ENCODE peak calls at places on chromosomes 5 and 9, in four cellular contexts. Z is Panc1, Q is K562, V is GM12878. O is an unnamed sample.
A peak's percentile ranks its signal among the peaks of the same experiment; 100 is the strongest.

GRCh38 chr5:157857821-157858526 is 971 bp downstream of the CLINT1 start:
- DNase-seq in Z (no peak), Q (peak; percentile 27), V (no peak), O (no peak)

GRCh38 chr5:34916518-34916917 is 1.0 kb downstream of the BRIX1 start:
- DNase-seq in Z (no peak), Q (peak; percentile 39), V (no peak), O (no peak)

GRCh38 chr5:14870347-14871083 is 1.1 kb downstream of the ANKH start:
- DNase-seq in Z (no peak), Q (no peak), V (no peak), O (no peak)

GRCh38 chr9:21856301-21857094 is 54.1 kb downstream of the MTAP start:
- DNase-seq in Z (no peak), Q (no peak), V (no peak), O (no peak)

GRCh38 chr9:114046876-114047275 is 31.2 kb downstream of the AMBP start:
- DNase-seq in Z (no peak), Q (no peak), V (no peak), O (no peak)

GRCh38 chr5:75886706-75887105 is 169.5 kb upstream of the POC5 start:
- DNase-seq in Z (no peak), Q (no peak), V (no peak), O (no peak)

GRCh38 chr5:62082370-62082778 is 223.6 kb upstream of the KIF2A start:
- DNase-seq in Z (peak; percentile 5), Q (no peak), V (no peak), O (peak; percentile 29)

GRCh38 chr5:158874343-158874742 is 225.4 kb downstream of the EBF1 start:
- DNase-seq in Z (no peak), Q (no peak), V (no peak), O (no peak)

GRCh38 chr5:134249469-134250379 is 23.9 kb upstream of the PPP2CA start:
- DNase-seq in Z (no peak), Q (peak; percentile 57), V (no peak), O (no peak)

GRCh38 chr9:8762676-8763075 is 963.1 kb upstream of the DMAC1 start:
- DNase-seq in Z (no peak), Q (no peak), V (no peak), O (no peak)

GRCh38 chr5:11520241-11520929 is 383.9 kb downstream of the CTNND2 start:
- DNase-seq in Z (no peak), Q (no peak), V (no peak), O (no peak)

GRCh38 chr5:95808013-95808685 is 14.4 kb downstream of the GLRX start:
- DNase-seq in Z (no peak), Q (no peak), V (no peak), O (no peak)

GRCh38 chr5:139275536-139276297 is 17.8 kb upstream of the MATR3 start:
- DNase-seq in Z (no peak), Q (peak; percentile 36), V (no peak), O (no peak)

GRCh38 chr9:72444436-72444835 is 77.0 kb upstream of the TMC1 start:
- DNase-seq in Z (no peak), Q (no peak), V (no peak), O (no peak)

GRCh38 chr9:114989600-114990410 is 59.4 kb upstream of the TNFSF8 start:
- DNase-seq in Z (no peak), Q (no peak), V (peak; percentile 17), O (no peak)

GRCh38 chr5:66558562-66558961 is 37.6 kb upstream of the MAST4 start:
- DNase-seq in Z (no peak), Q (no peak), V (peak; percentile 21), O (no peak)

GRCh38 chr5:143309661-143310431 is 93.6 kb downstream of the NR3C1 start:
- DNase-seq in Z (no peak), Q (no peak), V (no peak), O (no peak)

GRCh38 chr5:131589510-131590348 is 45.3 kb downstream of the RAPGEF6 start:
- DNase-seq in Z (no peak), Q (peak; percentile 55), V (peak; percentile 23), O (peak; percentile 34)

GRCh38 chr5:151448038-151448985 is 909 bp downstream of the SLC36A1 start:
- DNase-seq in Z (no peak), Q (peak; percentile 49), V (no peak), O (no peak)

GRCh38 chr5:171310816-171311697 is 2.0 kb downstream of the TLX3 start:
- DNase-seq in Z (no peak), Q (no peak), V (no peak), O (no peak)

GRCh38 chr9:37639109-37639748 is 11.5 kb upstream of the FRMPD1 start:
- DNase-seq in Z (no peak), Q (no peak), V (no peak), O (no peak)

DNA sequence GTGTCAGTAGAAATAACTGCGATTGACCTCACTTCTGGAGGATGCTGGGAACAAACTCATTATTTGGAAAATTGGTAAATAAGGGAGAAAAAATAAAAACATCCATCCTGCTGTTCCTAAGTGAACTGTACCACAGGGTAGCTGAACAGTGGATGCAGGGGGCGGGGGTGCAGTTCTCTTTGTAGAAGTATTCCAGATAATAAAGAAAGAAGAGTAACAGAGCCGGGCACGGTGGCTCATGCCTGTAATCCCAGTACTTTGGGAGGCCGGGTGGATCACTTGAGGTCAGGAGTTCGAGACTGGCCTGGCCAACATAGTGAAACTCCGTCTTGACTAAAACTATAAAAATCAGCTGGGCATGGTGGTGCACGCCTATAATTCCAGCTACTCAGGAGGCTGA is 132.1 kb downstream of the COL23A1 start:
- DNase-seq in Z (no peak), Q (no peak), V (no peak), O (no peak)
- H3K27me3 ChIP-seq in Z (no peaks in the 10 kb centered on the region), Q (no peaks in the 10 kb centered on the region), V (no peaks in the 10 kb centered on the region), O (no peaks in the 10 kb centered on the region)

GRCh38 chr5:89437450-89438435 is 554.8 kb upstream of the MEF2C start:
- DNase-seq in Z (peak; percentile 27), Q (no peak), V (no peak), O (no peak)

GRCh38 chr5:89440670-89441069 is 557.7 kb upstream of the MEF2C start:
- DNase-seq in Z (no peak), Q (no peak), V (no peak), O (no peak)

GRCh38 chr5:89436464-89436863 is 553.5 kb upstream of the MEF2C start:
- DNase-seq in Z (no peak), Q (no peak), V (peak; percentile 56), O (no peak)

GRCh38 chr5:89435347-89435746 is 552.4 kb upstream of the MEF2C start:
- DNase-seq in Z (no peak), Q (no peak), V (peak; percentile 90), O (no peak)
- TF ChIP-seq CTCF in Z (no peak), Q (no peak), V (no peak), O (no peak)

GRCh38 chr9:131704988-131705387 is 34.9 kb downstream of the RAPGEF1 start:
- DNase-seq in Z (no peak), Q (no peak), V (no peak), O (no peak)

GRCh38 chr9:131707050-131707449 is 32.8 kb downstream of the RAPGEF1 start:
- DNase-seq in Z (no peak), Q (no peak), V (no peak), O (no peak)

GRCh38 chr9:131708613-131709002 is 31.3 kb downstream of the RAPGEF1 start:
- DNase-seq in Z (no peak), Q (no peak), V (no peak), O (no peak)

GRCh38 chr9:131707677-131708612 is 31.9 kb downstream of the RAPGEF1 start:
- DNase-seq in Z (no peak), Q (peak; percentile 64), V (no peak), O (no peak)

DNA sequence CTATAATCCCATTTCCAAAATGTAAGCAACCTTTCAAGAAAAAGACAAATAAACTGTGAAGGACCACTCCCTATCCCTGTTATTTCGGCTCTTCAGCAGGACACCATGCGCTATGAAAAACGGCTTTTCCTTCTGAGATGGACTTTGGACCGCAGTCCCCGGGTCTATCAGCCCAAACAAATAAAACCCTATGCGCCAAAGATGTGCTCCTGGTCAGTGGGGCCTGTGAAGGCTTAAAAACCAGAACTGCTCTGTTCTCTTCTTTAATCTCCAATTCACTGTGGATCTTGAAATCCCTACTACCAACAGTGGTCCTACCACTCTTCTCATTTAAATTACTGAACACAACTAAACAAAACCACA is 33.3 kb downstream of the RAPGEF1 start:
- DNase-seq in Z (no peak), Q (no peak), V (no peak), O (no peak)
- TF ChIP-seq SIN3A in Z (no peak), Q (no peak), V (no peak), O (no peak)

DNA sequence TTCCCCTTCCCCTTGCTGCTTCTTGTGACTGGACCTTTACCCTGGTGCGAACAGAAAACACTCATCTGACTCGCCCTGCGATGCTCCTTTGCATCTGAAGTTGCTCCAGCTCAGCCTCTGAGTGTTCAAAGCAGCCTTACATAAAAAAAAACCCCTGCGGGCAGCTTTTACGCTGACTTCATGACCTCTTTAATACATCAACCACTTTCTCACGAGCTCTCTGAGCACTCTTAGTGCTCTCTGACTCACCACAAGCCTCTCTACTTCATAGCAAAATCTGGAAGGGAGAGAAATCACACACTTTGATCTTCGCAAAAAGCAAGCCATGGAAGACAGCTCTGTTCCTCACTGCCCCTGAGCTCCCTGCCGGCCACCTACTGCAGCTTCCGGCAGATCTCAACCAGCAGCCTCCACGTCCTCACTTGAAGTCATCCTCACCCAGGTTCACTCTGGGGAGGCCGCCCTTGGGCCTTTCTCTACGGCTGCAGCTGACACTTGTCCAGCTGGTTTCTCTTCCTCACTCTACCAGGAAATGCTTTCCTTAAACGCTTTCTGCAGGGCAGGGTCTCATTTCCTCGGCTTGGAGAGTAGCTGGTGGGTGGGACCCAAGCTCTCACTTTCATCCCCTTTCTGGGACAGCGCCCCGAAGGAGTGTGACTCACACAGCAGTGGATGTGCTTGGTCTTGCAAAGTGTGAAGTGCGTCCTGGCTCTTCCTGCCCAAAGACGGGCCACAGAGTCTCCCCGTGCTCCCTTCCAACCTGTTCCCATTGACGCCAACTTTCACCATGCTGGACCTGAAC is 5.3 kb downstream of the SLC34A1 start:
- DNase-seq in Z (no peak), Q (no peak), V (peak; percentile 71), O (peak; percentile 70)
- H3K27me3 ChIP-seq in Z (no peaks in the 10 kb centered on the region), Q (peaks cover 12% of the 10 kb centered on the region), V (no peaks in the 10 kb centered on the region), O (no peaks in the 10 kb centered on the region)

GRCh38 chr5:172910828-172911627 is 48.2 kb upstream of the RPL26L1 start:
- DNase-seq in Z (no peak), Q (no peak), V (peak; percentile 61), O (peak; percentile 21)
- TF ChIP-seq CTCF in Z (no peak), Q (peak; percentile 24), V (peak; percentile 41), O (peak; percentile 49)

GRCh38 chr5:2217219-2217618 is 334.5 kb upstream of the IRX4 start:
- DNase-seq in Z (no peak), Q (no peak), V (no peak), O (no peak)

GRCh38 chr5:2221450-2221849 is 338.7 kb upstream of the IRX4 start:
- DNase-seq in Z (no peak), Q (no peak), V (no peak), O (no peak)

GRCh38 chr5:2222246-2222645 is 339.5 kb upstream of the IRX4 start:
- DNase-seq in Z (no peak), Q (no peak), V (no peak), O (no peak)

GRCh38 chr5:2220741-2221140 is 338.0 kb upstream of the IRX4 start:
- DNase-seq in Z (no peak), Q (no peak), V (no peak), O (no peak)

GRCh38 chr5:2219149-2219776 is 336.5 kb upstream of the IRX4 start:
- DNase-seq in Z (no peak), Q (no peak), V (no peak), O (no peak)
- TF ChIP-seq SIN3A in Z (no peak), Q (no peak), V (no peak), O (no peak)

O was measured in HCT116.